ENCODE peak calls at places on chromosomes 11 and 22, in eight cellular contexts. One of them, this sample, is unnamed.

GRCh38 chr11:104078995-104079394 is 42.6 kb downstream of the DDI1 start:
- DNase-seq in sigmoid colon: no peak
- DNase-seq in transverse colon: no peak
- DNase-seq in K562: no peak
- DNase-seq in psoas muscle: no peak
- DNase-seq in ovary: no peak
- DNase-seq in HCT116: no peak
- DNase-seq in MM.1S: no peak
- DNase-seq in this sample: no peak

GRCh38 chr11:61891331-61892084 is at the start of gene FADS3:
- DNase-seq in sigmoid colon: peak; percentile 94
- DNase-seq in transverse colon: peak; percentile 90
- DNase-seq in K562: peak; percentile 90
- DNase-seq in psoas muscle: peak; percentile 94
- DNase-seq in ovary: peak; percentile 88
- DNase-seq in HCT116: peak; percentile 68
- DNase-seq in MM.1S: peak; percentile 58
- DNase-seq in this sample: peak; percentile 38

GRCh38 chr11:1994121-1994520 is 3.5 kb downstream of the H19 start:
- DNase-seq in sigmoid colon: peak; percentile 24
- DNase-seq in transverse colon: no peak
- DNase-seq in K562: no peak
- DNase-seq in psoas muscle: peak; percentile 38
- DNase-seq in ovary: peak; percentile 10
- DNase-seq in HCT116: no peak
- DNase-seq in MM.1S: no peak
- DNase-seq in this sample: no peak

GRCh38 chr11:31806186-31806943 is 4.8 kb downstream of the PAX6 start:
- DNase-seq in sigmoid colon: no peak
- DNase-seq in transverse colon: no peak
- DNase-seq in K562: no peak
- DNase-seq in psoas muscle: no peak
- DNase-seq in ovary: no peak
- DNase-seq in HCT116: no peak
- DNase-seq in MM.1S: no peak
- DNase-seq in this sample: no peak

GRCh38 chr11:8698917-8699441 is 16.4 kb downstream of the RPL27A start:
- DNase-seq in sigmoid colon: peak; percentile 60
- DNase-seq in transverse colon: no peak
- DNase-seq in K562: no peak
- DNase-seq in psoas muscle: no peak
- DNase-seq in ovary: no peak
- DNase-seq in HCT116: no peak
- DNase-seq in MM.1S: no peak
- DNase-seq in this sample: no peak

GRCh38 chr11:32153747-32154146 is 62.9 kb downstream of the RCN1 start:
- DNase-seq in sigmoid colon: no peak
- DNase-seq in transverse colon: no peak
- DNase-seq in K562: no peak
- DNase-seq in psoas muscle: no peak
- DNase-seq in ovary: no peak
- DNase-seq in HCT116: no peak
- DNase-seq in MM.1S: no peak
- DNase-seq in this sample: no peak

GRCh38 chr11:12631651-12632050 is 42.6 kb upstream of the TEAD1 start:
- DNase-seq in sigmoid colon: no peak
- DNase-seq in transverse colon: no peak
- DNase-seq in K562: no peak
- DNase-seq in psoas muscle: no peak
- DNase-seq in ovary: no peak
- DNase-seq in HCT116: no peak
- DNase-seq in MM.1S: no peak
- DNase-seq in this sample: no peak

GRCh38 chr11:47106839-47107520 is 69.7 kb downstream of the ARFGAP2 start:
- DNase-seq in sigmoid colon: no peak
- DNase-seq in transverse colon: no peak
- DNase-seq in K562: no peak
- DNase-seq in psoas muscle: no peak
- DNase-seq in ovary: no peak
- DNase-seq in HCT116: no peak
- DNase-seq in MM.1S: no peak
- DNase-seq in this sample: no peak

GRCh38 chr22:31604746-31605705 is 57.0 kb downstream of the PISD start:
- DNase-seq in sigmoid colon: peak; percentile 48
- DNase-seq in transverse colon: no peak
- DNase-seq in K562: no peak
- DNase-seq in psoas muscle: no peak
- DNase-seq in ovary: no peak
- DNase-seq in HCT116: no peak
- DNase-seq in MM.1S: no peak
- DNase-seq in this sample: no peak

GRCh38 chr11:95568236-95568635 is 221.3 kb downstream of the FAM76B start:
- DNase-seq in sigmoid colon: no peak
- DNase-seq in transverse colon: no peak
- DNase-seq in K562: no peak
- DNase-seq in psoas muscle: no peak
- DNase-seq in ovary: no peak
- DNase-seq in HCT116: no peak
- DNase-seq in MM.1S: no peak
- DNase-seq in this sample: no peak

GRCh38 chr22:45341503-45341902 is 31.8 kb downstream of the FAM118A start:
- DNase-seq in sigmoid colon: no peak
- DNase-seq in transverse colon: no peak
- DNase-seq in K562: no peak
- DNase-seq in psoas muscle: no peak
- DNase-seq in ovary: no peak
- DNase-seq in HCT116: no peak
- DNase-seq in MM.1S: no peak
- DNase-seq in this sample: no peak

GRCh38 chr11:34560511-34560910 is 46.9 kb upstream of the ELF5 start:
- DNase-seq in sigmoid colon: no peak
- DNase-seq in transverse colon: no peak
- DNase-seq in K562: no peak
- DNase-seq in psoas muscle: no peak
- DNase-seq in ovary: no peak
- DNase-seq in HCT116: no peak
- DNase-seq in MM.1S: no peak
- DNase-seq in this sample: no peak

GRCh38 chr11:6667733-6668374 is 12.2 kb upstream of the DCHS1 start:
- DNase-seq in sigmoid colon: no peak
- DNase-seq in transverse colon: no peak
- DNase-seq in K562: peak; percentile 69
- DNase-seq in psoas muscle: no peak
- DNase-seq in ovary: no peak
- DNase-seq in HCT116: peak; percentile 38
- DNase-seq in MM.1S: peak; percentile 47
- DNase-seq in this sample: no peak

GRCh38 chr11:112267188-112267591 is 6.5 kb upstream of the PLET1 start:
- DNase-seq in sigmoid colon: no peak
- DNase-seq in transverse colon: no peak
- DNase-seq in K562: no peak
- DNase-seq in psoas muscle: no peak
- DNase-seq in ovary: no peak
- DNase-seq in HCT116: no peak
- DNase-seq in MM.1S: no peak
- DNase-seq in this sample: no peak

GRCh38 chr22:17138451-17139042 is 17.4 kb upstream of the TMEM121B start:
- DNase-seq in sigmoid colon: no peak
- DNase-seq in transverse colon: no peak
- DNase-seq in K562: no peak
- DNase-seq in psoas muscle: no peak
- DNase-seq in ovary: no peak
- DNase-seq in HCT116: no peak
- DNase-seq in MM.1S: no peak
- DNase-seq in this sample: no peak

GRCh38 chr11:66970371-66970807 is 4.7 kb upstream of the C11orf86 start:
- DNase-seq in sigmoid colon: no peak
- DNase-seq in transverse colon: no peak
- DNase-seq in K562: no peak
- DNase-seq in psoas muscle: no peak
- DNase-seq in ovary: no peak
- DNase-seq in HCT116: no peak
- DNase-seq in MM.1S: no peak
- DNase-seq in this sample: no peak

GRCh38 chr11:126415128-126415527 is 59.6 kb downstream of the ST3GAL4 start:
- DNase-seq in sigmoid colon: peak; percentile 97
- DNase-seq in transverse colon: peak; percentile 78
- DNase-seq in K562: no peak
- DNase-seq in psoas muscle: peak; percentile 92
- DNase-seq in ovary: peak; percentile 98
- DNase-seq in HCT116: no peak
- DNase-seq in MM.1S: no peak
- DNase-seq in this sample: no peak

GRCh38 chr22:30511903-30512302 is 6.4 kb upstream of the SEC14L4 start:
- DNase-seq in sigmoid colon: no peak
- DNase-seq in transverse colon: no peak
- DNase-seq in K562: no peak
- DNase-seq in psoas muscle: no peak
- DNase-seq in ovary: no peak
- DNase-seq in HCT116: no peak
- DNase-seq in MM.1S: no peak
- DNase-seq in this sample: no peak

GRCh38 chr11:44398266-44399045 is 88.5 kb upstream of the ALX4 start:
- DNase-seq in sigmoid colon: no peak
- DNase-seq in transverse colon: no peak
- DNase-seq in K562: no peak
- DNase-seq in psoas muscle: no peak
- DNase-seq in ovary: no peak
- DNase-seq in HCT116: no peak
- DNase-seq in MM.1S: no peak
- DNase-seq in this sample: no peak

GRCh38 chr11:66126808-66127555 is 56.9 kb downstream of the PACS1 start:
- DNase-seq in sigmoid colon: peak; percentile 72
- DNase-seq in transverse colon: peak; percentile 42
- DNase-seq in K562: no peak
- DNase-seq in psoas muscle: peak; percentile 60
- DNase-seq in ovary: peak; percentile 58
- DNase-seq in HCT116: no peak
- DNase-seq in MM.1S: no peak
- DNase-seq in this sample: peak; percentile 20

GRCh38 chr11:1358286-1358685 is 31.4 kb upstream of the BRSK2 start:
- DNase-seq in sigmoid colon: no peak
- DNase-seq in transverse colon: no peak
- DNase-seq in K562: no peak
- DNase-seq in psoas muscle: peak; percentile 56
- DNase-seq in ovary: no peak
- DNase-seq in HCT116: no peak
- DNase-seq in MM.1S: no peak
- DNase-seq in this sample: no peak

DNA sequence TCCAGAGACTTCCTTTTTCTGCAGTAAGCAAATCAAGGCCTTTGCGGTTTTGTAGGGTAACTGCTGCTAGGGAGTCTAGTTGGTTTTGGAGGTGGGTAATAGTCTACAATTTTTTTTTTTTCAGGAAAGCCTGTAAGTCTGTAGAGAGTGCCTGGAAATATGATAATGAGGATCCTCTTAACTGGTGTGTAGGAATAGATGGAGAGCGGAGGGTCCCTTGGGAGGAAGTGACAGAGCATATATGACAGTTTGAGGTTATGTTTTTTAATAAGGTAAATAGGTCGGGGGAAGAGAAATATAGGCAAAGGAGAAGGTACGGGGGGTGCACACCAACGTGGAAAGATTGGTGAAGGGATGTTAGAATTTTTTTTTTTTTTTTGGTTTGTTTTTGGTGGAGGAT is 25.9 kb downstream of the ZNF195 start:
- DNase-seq in sigmoid colon: no peak
- DNase-seq in transverse colon: no peak
- DNase-seq in K562: no peak
- DNase-seq in psoas muscle: no peak
- DNase-seq in ovary: no peak
- DNase-seq in HCT116: no peak
- DNase-seq in MM.1S: no peak
- DNase-seq in this sample: no peak
- H3K4me3 ChIP-seq in sigmoid colon: no peak overlapping the region
- H3K4me3 ChIP-seq in transverse colon: no peak overlapping the region
- H3K4me3 ChIP-seq in K562: no peak overlapping the region
- H3K4me3 ChIP-seq in psoas muscle: no peak overlapping the region
- H3K4me3 ChIP-seq in ovary: no peak overlapping the region
- H3K4me3 ChIP-seq in HCT116: no peak overlapping the region
- H3K4me3 ChIP-seq in MM.1S: no peak overlapping the region
- H3K4me3 ChIP-seq in this sample: no peak overlapping the region

DNA sequence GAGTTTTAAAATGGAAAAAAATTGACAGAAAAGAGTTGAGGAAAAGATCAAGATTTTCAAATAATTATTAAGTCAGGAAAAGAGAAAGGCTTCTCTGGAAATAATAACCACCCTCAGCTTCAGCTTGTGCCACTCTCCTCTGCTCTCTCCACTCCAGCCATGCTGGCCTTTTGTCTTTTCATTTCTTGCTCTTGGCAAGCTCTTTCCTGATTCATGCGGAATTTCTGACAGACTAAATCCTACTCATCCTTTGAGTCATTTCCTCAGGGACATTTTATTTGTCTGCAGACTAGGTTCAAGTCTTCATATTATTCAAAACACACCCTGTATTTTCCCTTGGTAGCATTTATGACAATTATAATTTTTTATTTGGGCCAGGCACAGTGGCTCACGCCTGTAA is 7.7 kb upstream of the P4HA3 start:
- DNase-seq in sigmoid colon: no peak
- DNase-seq in transverse colon: no peak
- DNase-seq in K562: no peak
- DNase-seq in psoas muscle: no peak
- DNase-seq in ovary: no peak
- DNase-seq in HCT116: no peak
- DNase-seq in MM.1S: no peak
- DNase-seq in this sample: peak; percentile 87
- TF ChIP-seq CTCF in sigmoid colon: no peak
- TF ChIP-seq CTCF in transverse colon: no peak
- TF ChIP-seq CTCF in K562: no peak
- TF ChIP-seq CTCF in psoas muscle: no peak
- TF ChIP-seq CTCF in ovary: no peak
- TF ChIP-seq CTCF in HCT116: no peak
- TF ChIP-seq CTCF in MM.1S: no peak
- TF ChIP-seq CTCF in this sample: no peak

GRCh38 chr22:48492371-48493320 is 1335.0 kb downstream of the BRD1 start:
- DNase-seq in sigmoid colon: peak; percentile 76
- DNase-seq in transverse colon: peak; percentile 50
- DNase-seq in K562: peak; percentile 57
- DNase-seq in psoas muscle: peak; percentile 66
- DNase-seq in ovary: peak; percentile 66
- DNase-seq in HCT116: peak; percentile 48
- DNase-seq in MM.1S: peak; percentile 82
- DNase-seq in this sample: peak; percentile 1
- H3K27me3 ChIP-seq in sigmoid colon: peaks cover 36% of the 10 kb centered on the region
- H3K27me3 ChIP-seq in transverse colon: peaks cover 44% of the 10 kb centered on the region
- H3K27me3 ChIP-seq in K562: peaks cover 4% of the 10 kb centered on the region
- H3K27me3 ChIP-seq in psoas muscle: peaks cover 12% of the 10 kb centered on the region
- H3K27me3 ChIP-seq in ovary: no peaks in the 10 kb centered on the region
- H3K27me3 ChIP-seq in HCT116: no peaks in the 10 kb centered on the region
- H3K27me3 ChIP-seq in MM.1S: no peaks in the 10 kb centered on the region
- H3K27me3 ChIP-seq in this sample: peaks cover 6% of the 10 kb centered on the region

DNA sequence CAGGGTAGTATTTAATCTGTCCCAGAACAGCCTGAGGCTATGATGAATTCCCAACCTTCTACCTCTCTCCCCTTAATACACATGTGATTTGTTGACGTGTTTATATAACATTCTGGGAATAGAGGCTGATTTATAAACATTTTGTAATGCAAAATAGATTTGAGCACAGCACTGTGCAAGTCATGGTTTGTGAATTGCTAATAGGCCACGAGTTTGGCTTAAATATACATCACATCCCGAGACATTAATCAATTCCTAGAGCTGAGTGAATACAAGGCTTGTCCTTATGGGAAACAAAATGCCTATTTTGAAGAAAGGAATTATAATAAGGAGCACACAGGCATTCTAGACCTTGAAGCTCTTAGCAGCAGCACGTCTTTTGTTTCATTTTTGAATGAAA is 116.3 kb downstream of the SLC17A6 start:
- DNase-seq in sigmoid colon: no peak
- DNase-seq in transverse colon: no peak
- DNase-seq in K562: no peak
- DNase-seq in psoas muscle: no peak
- DNase-seq in ovary: no peak
- DNase-seq in HCT116: no peak
- DNase-seq in MM.1S: no peak
- DNase-seq in this sample: no peak
- H3K4me3 ChIP-seq in sigmoid colon: no peak overlapping the region
- H3K4me3 ChIP-seq in transverse colon: no peak overlapping the region
- H3K4me3 ChIP-seq in K562: no peak overlapping the region
- H3K4me3 ChIP-seq in psoas muscle: no peak overlapping the region
- H3K4me3 ChIP-seq in ovary: no peak overlapping the region
- H3K4me3 ChIP-seq in HCT116: no peak overlapping the region
- H3K4me3 ChIP-seq in MM.1S: no peak overlapping the region
- H3K4me3 ChIP-seq in this sample: no peak overlapping the region

This sample was measured in BJ.